ENCODE peak calls at places on chromosomes 3 and 15, in four cellular contexts. Q is thyroid gland, C is tibial artery, L is MM.1S. G is an unnamed sample. For H3K4me1, the result is how much of the 10 kb centered on the place peaks cover.

GRCh38 chr3:123289336-123290106 is 87.8 kb downstream of the SEC22A start:
- DNase-seq in Q (no peak), L (no peak), C (peak), G (no peak)

GRCh38 chr3:191882289-191882688 is 421.3 kb downstream of the PYDC2 start:
- DNase-seq in L (no peak), Q (no peak), C (no peak), G (no peak)

GRCh38 chr15:82312611-82313349 is 36.5 kb downstream of the GOLGA6L10 start:
- DNase-seq in L (no peak), C (peak), Q (no peak), G (no peak)

GRCh38 chr3:30286007-30286669 is 320.3 kb upstream of the TGFBR2 start:
- DNase-seq in Q (peak), C (peak), L (no peak), G (peak)

GRCh38 chr3:150421799-150422548 is 13.9 kb downstream of the TSC22D2 start:
- DNase-seq in C (no peak), Q (no peak), L (no peak), G (no peak)

GRCh38 chr3:105365536-105366301 is 990 bp upstream of the ALCAM start:
- DNase-seq in C (no peak), Q (peak), L (no peak), G (no peak)

GRCh38 chr15:45499426-45499825 is 23.1 kb downstream of the SLC30A4 start:
- DNase-seq in C (no peak), L (no peak), Q (no peak), G (no peak)

GRCh38 chr15:35751421-35752133 is 205.6 kb upstream of the DPH6 start:
- DNase-seq in Q (peak), C (peak), L (peak), G (no peak)

GRCh38 chr3:71930056-71930991 is 145.4 kb upstream of the PROK2 start:
- DNase-seq in C (no peak), L (no peak), Q (no peak), G (no peak)

GRCh38 chr3:29789686-29790085 is 508.8 kb downstream of the RBMS3 start:
- DNase-seq in L (no peak), Q (no peak), C (no peak), G (no peak)

GRCh38 chr3:181838940-181839914 is 127.5 kb downstream of the SOX2 start:
- DNase-seq in Q (peak), L (peak), C (no peak), G (no peak)

GRCh38 chr3:156657862-156658731 is 16.3 kb upstream of the TIPARP start:
- DNase-seq in Q (no peak), C (no peak), L (no peak), G (no peak)

GRCh38 chr3:143648708-143649107 is 199.6 kb downstream of the SLC9A9 start:
- DNase-seq in L (no peak), Q (no peak), C (no peak), G (no peak)

GRCh38 chr3:108208831-108209230 is 13.4 kb downstream of the IFT57 start:
- DNase-seq in Q (no peak), C (no peak), L (peak), G (no peak)

GRCh38 chr3:12440927-12441326 is 43.4 kb upstream of the TSEN2 start:
- DNase-seq in C (no peak), Q (peak), L (no peak), G (no peak)

GRCh38 chr3:20924646-20925395 is 738.8 kb upstream of the SGO1 start:
- DNase-seq in L (no peak), Q (no peak), C (no peak), G (no peak)

GRCh38 chr3:113954091-113954685 is 6.4 kb downstream of the ZDHHC23 start:
- DNase-seq in C (no peak), L (no peak), Q (no peak), G (no peak)

GRCh38 chr15:42858999-42859789 is 61.4 kb downstream of the TTBK2 start:
- DNase-seq in L (no peak), Q (no peak), C (no peak), G (no peak)

GRCh38 chr3:158739661-158740060 is 7.4 kb upstream of the RARRES1 start:
- DNase-seq in L (no peak), C (no peak), Q (no peak), G (no peak)

GRCh38 chr3:25428003-25428861 is at the start of gene RARB:
- DNase-seq in Q (peak), L (peak), C (peak), G (peak)

GRCh38 chr3:158649791-158650190 is 5.5 kb downstream of the GFM1 start:
- DNase-seq in C (no peak), Q (no peak), L (no peak), G (no peak)

GRCh38 chr3:97968376-97968775 is 3.9 kb downstream of the RIOX2 start:
- DNase-seq in L (peak), C (no peak), Q (no peak), G (no peak)

GRCh38 chr15:80849308-80849707 is 70.1 kb downstream of the CEMIP start:
- DNase-seq in L (no peak), Q (peak), C (no peak), G (peak)

GRCh38 chr15:57662802-57663201 is 43.7 kb upstream of the POLR2M start:
- DNase-seq in L (no peak), C (no peak), Q (peak), G (no peak)

GRCh38 chr3:74639681-74640080 is 25.2 kb upstream of the CNTN3 start:
- DNase-seq in L (no peak), Q (no peak), C (no peak), G (no peak)

GRCh38 chr15:46644493-46645481 is 1010.0 kb downstream of the SQOR start:
- DNase-seq in L (peak), C (no peak), Q (no peak), G (no peak)

DNA sequence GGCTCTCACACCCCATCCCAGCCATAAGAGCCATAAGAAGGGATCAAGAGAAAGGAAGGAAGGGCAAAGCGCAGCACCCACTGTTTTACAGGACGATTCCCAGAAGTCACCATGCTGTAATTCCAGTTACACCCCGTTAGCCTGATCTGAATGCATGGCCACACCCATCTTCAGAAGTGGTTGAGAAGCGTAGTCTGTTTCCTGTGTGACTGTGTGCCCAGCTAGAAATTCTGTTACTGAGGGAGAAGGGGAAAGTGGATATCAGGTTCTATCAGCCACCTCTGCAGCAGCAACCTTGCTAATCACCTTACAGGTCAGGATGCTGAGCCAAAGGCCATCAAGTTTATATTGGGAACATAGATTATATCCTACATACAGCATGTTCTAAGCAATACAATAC is 260.0 kb downstream of the ABHD5 start:
- DNase-seq in Q (no peak), C (no peak), L (no peak), G (no peak)
- H3K27ac ChIP-seq in Q (no peak), C (no peak), L (no peak), G (no peak)

DNA sequence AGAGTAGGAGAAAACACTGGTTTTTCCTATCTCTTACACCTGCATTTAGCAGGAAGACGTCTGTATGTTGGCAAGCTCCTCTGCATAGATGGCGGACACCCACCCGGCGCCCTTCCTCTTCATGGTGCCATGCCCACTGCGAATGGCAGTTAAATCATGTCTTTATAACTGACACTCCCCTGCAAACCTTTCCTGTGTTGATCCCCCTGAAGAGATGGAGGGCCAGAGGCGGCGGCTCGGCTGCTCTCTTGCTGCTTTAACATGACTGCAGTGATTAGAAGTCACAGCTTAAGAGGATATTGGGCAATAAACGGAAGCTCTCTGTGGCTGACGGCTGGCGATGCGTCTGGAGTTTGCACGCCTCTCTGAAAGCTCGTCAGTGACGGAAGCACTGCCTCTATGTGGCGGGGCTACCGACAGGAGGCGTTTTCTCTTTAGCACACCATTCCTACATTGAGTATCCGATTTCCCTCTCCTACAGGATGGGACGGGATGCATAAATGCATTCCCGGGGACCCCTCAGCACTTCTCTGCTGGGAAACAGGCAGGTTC is 25.5 kb upstream of the SNRPA1 start:
- DNase-seq in L (peak), C (no peak), Q (peak), G (peak)
- TF ChIP-seq CTCF in L (peak), C (no peak), Q (no peak), G (peak)

GRCh38 chr15:72481015-72481659 is 7.0 kb downstream of the ARIH1 start:
- DNase-seq in L (no peak), C (no peak), Q (no peak), G (no peak)
- H3K4me1 ChIP-seq in L (under half), C (half or more), Q (under half), G (half or more)

GRCh38 chr3:36679384-36680200 is 84.8 kb downstream of the DCLK3 start:
- DNase-seq in Q (no peak), C (no peak), L (no peak), G (no peak)

GRCh38 chr3:36677331-36678007 is 86.9 kb downstream of the DCLK3 start:
- DNase-seq in L (no peak), Q (no peak), C (no peak), G (no peak)

GRCh38 chr3:36681867-36682266 is 82.5 kb downstream of the DCLK3 start:
- DNase-seq in Q (no peak), C (no peak), L (no peak), G (no peak)

GRCh38 chr3:36674816-36675215 is 89.5 kb downstream of the DCLK3 start:
- DNase-seq in L (no peak), C (no peak), Q (no peak), G (no peak)

DNA sequence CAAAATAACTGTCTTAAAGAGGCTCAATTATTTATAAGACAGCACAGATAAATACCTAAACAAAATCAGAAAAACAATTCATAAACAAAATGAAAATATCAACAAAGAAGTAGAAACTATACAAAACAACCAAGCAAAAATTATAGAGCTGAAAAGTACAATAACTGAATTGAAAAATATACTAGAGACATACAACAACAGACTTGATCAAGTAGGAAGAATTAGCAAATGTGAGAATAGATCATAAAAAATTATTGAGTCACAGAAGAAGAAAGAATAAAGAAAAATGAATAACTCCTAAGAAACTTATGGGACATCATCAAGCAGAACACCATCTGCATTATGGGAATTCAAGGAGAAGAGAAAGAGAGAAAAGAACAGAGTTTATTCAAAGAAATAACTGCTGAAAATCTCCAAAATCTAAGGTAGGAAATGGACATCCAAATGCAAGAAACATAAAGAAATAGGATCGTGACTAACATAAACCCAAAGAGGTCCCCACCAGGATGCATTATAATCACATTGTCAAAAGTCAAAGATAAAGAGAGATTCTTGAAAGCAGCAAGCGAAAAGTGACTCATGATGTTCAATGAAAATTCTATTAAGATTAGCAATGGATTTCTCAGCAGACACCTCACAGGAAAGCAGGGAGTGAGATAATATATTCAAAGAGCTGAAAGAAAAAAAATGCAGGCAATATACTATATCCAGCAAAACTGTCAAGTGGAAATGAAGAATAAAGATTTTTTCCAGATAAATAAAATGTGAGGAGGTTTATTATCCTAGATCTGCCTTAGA is 85.9 kb downstream of the DCLK3 start:
- DNase-seq in L (no peak), Q (no peak), C (no peak), G (no peak)
- H3K27ac ChIP-seq in L (no peak), Q (no peak), C (no peak), G (no peak)

GRCh38 chr15:96300808-96301207 is 29.7 kb upstream of the NR2F2 start:
- DNase-seq in C (no peak), Q (no peak), L (no peak), G (no peak)
- TF ChIP-seq CTCF in C (no peak), Q (no peak), L (no peak), G (no peak)

GRCh38 chr15:25676070-25676469 is 187.1 kb downstream of the ATP10A start:
- DNase-seq in Q (no peak), L (no peak), C (peak), G (no peak)

GRCh38 chr15:25674948-25675347 is 188.2 kb downstream of the ATP10A start:
- DNase-seq in L (no peak), C (peak), Q (no peak), G (no peak)

GRCh38 chr15:25675396-25675795 is 187.7 kb downstream of the ATP10A start:
- DNase-seq in C (peak), L (no peak), Q (no peak), G (no peak)

GRCh38 chr15:25673351-25673750 is 189.8 kb downstream of the ATP10A start:
- DNase-seq in Q (no peak), C (no peak), L (no peak), G (no peak)

GRCh38 chr15:25673972-25674371 is 189.2 kb downstream of the ATP10A start:
- DNase-seq in L (no peak), C (peak), Q (no peak), G (no peak)
- H3K4me1 ChIP-seq in L (under half), C (half or more), Q (under half), G (under half)

GRCh38 chr3:57069471-57070010 is 9.1 kb downstream of the SPATA12 start:
- DNase-seq in Q (peak), L (no peak), C (no peak), G (no peak)

GRCh38 chr3:57066471-57066870 is 6.0 kb downstream of the SPATA12 start:
- DNase-seq in C (no peak), Q (no peak), L (no peak), G (no peak)

GRCh38 chr3:57065588-57065987 is 5.1 kb downstream of the SPATA12 start:
- DNase-seq in L (no peak), Q (no peak), C (no peak), G (no peak)

GRCh38 chr3:57064615-57065014 is 4.2 kb downstream of the SPATA12 start:
- DNase-seq in C (no peak), Q (no peak), L (no peak), G (no peak)

GRCh38 chr3:57068437-57069089 is 8.1 kb downstream of the SPATA12 start:
- DNase-seq in C (peak), L (no peak), Q (peak), G (no peak)
- H3K27ac ChIP-seq in C (no peak), L (no peak), Q (peak), G (no peak)